ENCODE peak calls at places on chromosomes 11 and 22, in ten cellular contexts. I, H, V, Q, D, W, K, A, U and R are unnamed samples.

GRCh38 chr11:33063326-33063775 is 24.0 kb downstream of the TCP11L1 start:
- DNase-seq in I (no peak), A (no peak), V (no peak), D (no peak), W (no peak), Q (peak; percentile 61), U (no peak), H (no peak), K (no peak), R (no peak)

GRCh38 chr11:15742626-15743243 is 613.6 kb downstream of the SOX6 start:
- DNase-seq in A (peak; percentile 21), U (peak; percentile 10), V (no peak), K (no peak), Q (peak; percentile 20), W (no peak), I (no peak), D (no peak), H (peak; percentile 7), R (peak; percentile 39)

GRCh38 chr22:45246060-45246985 is 5.6 kb upstream of the KIAA0930 start:
- DNase-seq in K (peak; percentile 97), D (no peak), H (peak; percentile 83), Q (peak; percentile 88), I (peak; percentile 97), V (peak; percentile 48), U (no peak), A (peak; percentile 54), W (peak; percentile 88), R (peak; percentile 97)

GRCh38 chr11:27694992-27695391 is 5.3 kb downstream of the BDNF start:
- DNase-seq in K (no peak), W (no peak), Q (peak; percentile 67), V (no peak), I (no peak), D (no peak), U (no peak), A (no peak), H (no peak), R (peak; percentile 40)

GRCh38 chr22:30600925-30601324 is 6.0 kb upstream of the TCN2 start:
- DNase-seq in U (no peak), D (no peak), Q (no peak), I (no peak), H (no peak), K (no peak), V (no peak), A (no peak), W (no peak), R (no peak)

GRCh38 chr11:126034026-126034822 is 28.4 kb downstream of the CDON start:
- DNase-seq in I (no peak), D (no peak), Q (no peak), A (no peak), W (no peak), K (no peak), U (peak; percentile 22), V (no peak), H (no peak), R (no peak)

GRCh38 chr11:48109046-48109666 is 107.5 kb upstream of the OR4B1 start:
- DNase-seq in I (no peak), H (peak; percentile 60), D (no peak), V (no peak), K (no peak), W (peak; percentile 71), U (no peak), Q (peak; percentile 80), A (no peak), R (peak; percentile 55)

GRCh38 chr22:45890351-45890635 is 86.7 kb downstream of the WNT7B start:
- DNase-seq in Q (no peak), I (no peak), V (no peak), A (no peak), K (no peak), U (no peak), D (no peak), H (no peak), W (no peak), R (no peak)

GRCh38 chr11:124080319-124081001 is 34.8 kb upstream of the VWA5A start:
- DNase-seq in H (peak; percentile 66), I (no peak), Q (peak; percentile 52), W (no peak), A (no peak), U (no peak), D (no peak), V (no peak), K (no peak), R (peak; percentile 98)

GRCh38 chr11:124078591-124078990 is 36.7 kb upstream of the VWA5A start:
- DNase-seq in I (no peak), U (peak; percentile 30), D (no peak), V (no peak), Q (no peak), H (no peak), K (no peak), W (no peak), A (no peak), R (no peak)

GRCh38 chr11:124082371-124082770 is 32.9 kb upstream of the VWA5A start:
- DNase-seq in A (no peak), K (no peak), H (no peak), Q (no peak), D (no peak), W (no peak), U (no peak), I (no peak), V (no peak), R (peak; percentile 29)

GRCh38 chr11:124079631-124080318 is 35.5 kb upstream of the VWA5A start:
- DNase-seq in I (no peak), W (no peak), H (no peak), A (no peak), V (no peak), Q (no peak), K (no peak), D (no peak), U (no peak), R (no peak)

GRCh38 chr11:124081496-124081895 is 33.8 kb upstream of the VWA5A start:
- DNase-seq in U (no peak), H (no peak), W (no peak), I (no peak), V (no peak), K (no peak), A (no peak), Q (peak; percentile 27), D (no peak), R (peak; percentile 43)
- TF ChIP-seq CTCF in U (no peak), H (no peak), W (no peak), I (no peak), V (no peak), K (no peak), A (no peak), Q (no peak), D (no peak), R (no peak)

DNA sequence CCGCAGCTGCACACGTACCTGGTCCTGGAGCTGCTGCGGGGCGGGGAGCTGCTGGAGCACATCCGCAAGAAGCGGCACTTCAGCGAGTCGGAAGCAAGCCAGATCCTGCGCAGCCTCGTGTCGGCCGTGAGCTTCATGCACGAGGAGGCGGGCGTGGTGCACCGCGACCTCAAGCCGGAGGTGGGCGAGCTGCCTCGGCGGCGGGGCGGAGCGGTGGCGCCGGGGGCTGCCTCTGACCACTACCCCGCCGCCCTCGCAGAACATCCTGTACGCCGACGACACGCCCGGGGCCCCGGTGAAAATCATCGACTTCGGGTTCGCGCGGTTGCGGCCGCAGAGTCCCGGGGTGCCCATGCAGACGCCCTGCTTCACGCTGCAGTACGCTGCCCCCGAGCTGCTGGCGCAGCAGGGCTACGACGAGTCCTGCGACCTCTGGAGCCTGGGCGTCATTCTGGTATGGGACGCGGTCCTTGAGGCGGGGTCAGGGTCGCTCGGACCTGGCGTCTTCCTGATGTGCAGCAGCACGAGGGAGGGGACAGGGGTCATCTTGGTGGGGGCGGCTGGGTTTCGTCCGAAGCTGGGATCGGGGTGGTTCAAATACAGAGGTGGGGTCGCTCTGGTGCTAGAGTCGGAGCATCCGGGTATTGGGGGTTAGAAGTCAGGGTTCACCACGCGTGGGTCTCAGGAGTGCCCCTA is 10.6 kb downstream of the RPS6KA4 start:
- DNase-seq in D (no peak), Q (no peak), I (no peak), W (no peak), K (no peak), U (no peak), H (no peak), V (no peak), A (no peak), R (no peak)
- TF ChIP-seq CTCF in D (no peak), Q (peak; percentile 22), I (no peak), W (no peak), K (no peak), U (no peak), H (no peak), V (no peak), A (no peak), R (peak; percentile 13)

GRCh38 chr22:17786435-17787158 is 12.3 kb upstream of the BID start:
- DNase-seq in Q (peak; percentile 47), K (no peak), U (peak; percentile 41), W (no peak), H (no peak), A (peak; percentile 42), D (no peak), V (peak; percentile 91), I (no peak), R (no peak)
- TF ChIP-seq CTCF in Q (peak; percentile 22), K (no peak), U (no peak), W (no peak), H (no peak), A (no peak), D (no peak), V (no peak), I (no peak), R (no peak)

GRCh38 chr22:22410121-22410520 is 98.4 kb downstream of the ZNF280B start:
- DNase-seq in Q (no peak), V (peak; percentile 61), K (no peak), A (peak; percentile 52), D (no peak), W (no peak), I (no peak), H (no peak), U (no peak), R (no peak)

GRCh38 chr22:22410677-22411076 is 97.9 kb downstream of the ZNF280B start:
- DNase-seq in D (no peak), K (no peak), A (no peak), V (no peak), I (no peak), Q (no peak), U (no peak), H (no peak), W (no peak), R (no peak)

GRCh38 chr22:22408269-22408668 is 100.3 kb downstream of the ZNF280B start:
- DNase-seq in D (no peak), K (no peak), I (no peak), V (no peak), W (no peak), Q (no peak), A (no peak), U (no peak), H (no peak), R (no peak)

GRCh38 chr22:22407061-22407460 is 101.5 kb downstream of the ZNF280B start:
- DNase-seq in Q (no peak), V (no peak), I (no peak), W (no peak), D (no peak), U (no peak), A (no peak), H (no peak), K (no peak), R (no peak)

DNA sequence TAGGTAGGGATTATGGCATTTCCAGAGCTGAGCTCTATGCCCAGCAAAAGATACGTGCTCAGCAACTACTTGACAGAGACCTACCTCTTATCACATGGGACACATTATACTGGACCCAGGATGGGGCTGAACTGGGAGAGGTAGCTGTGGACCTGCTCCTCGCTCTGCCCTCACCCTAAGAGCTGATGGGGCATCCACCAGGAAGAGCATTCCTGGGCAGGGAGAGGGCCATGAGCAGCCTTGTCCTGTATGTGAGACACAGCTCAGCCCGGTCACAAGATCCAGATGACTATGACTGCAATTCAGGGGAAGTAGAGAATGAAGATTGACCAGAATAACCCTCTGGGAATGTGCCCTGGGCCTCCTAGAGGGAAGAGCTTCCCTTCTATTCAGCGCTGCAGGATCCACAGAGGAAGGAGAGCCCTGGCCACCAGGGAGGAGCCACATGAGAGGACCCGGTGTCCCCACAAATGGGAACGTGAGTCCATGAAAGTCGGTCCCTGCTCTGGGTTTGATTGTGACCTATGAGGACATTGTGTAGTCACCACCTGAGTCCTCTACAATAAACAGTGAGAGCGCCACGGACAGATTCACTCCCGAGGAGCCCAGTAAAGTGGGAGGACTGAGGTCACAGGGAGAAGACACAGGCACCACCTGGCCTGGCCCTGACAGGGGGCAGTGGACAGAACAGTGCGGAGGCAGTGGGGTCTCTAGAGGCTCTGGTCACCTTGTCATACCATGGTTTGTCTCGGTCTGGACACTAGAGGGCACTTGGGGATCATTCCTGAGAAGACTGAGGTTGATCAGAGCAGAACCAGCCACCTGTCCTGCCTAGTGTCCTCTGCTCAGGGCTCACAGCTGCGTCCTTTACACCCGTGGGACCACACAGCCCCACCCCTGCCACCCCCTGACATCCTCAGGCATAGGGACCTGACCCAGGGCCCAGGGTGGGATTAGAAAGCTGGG is 99.5 kb downstream of the ZNF280B start:
- DNase-seq in A (peak; percentile 38), Q (peak; percentile 44), H (no peak), D (no peak), V (no peak), U (peak; percentile 53), I (no peak), K (no peak), W (peak; percentile 15), R (peak; percentile 11)
- TF ChIP-seq CTCF in A (peak; percentile 73), Q (peak; percentile 60), H (peak; percentile 32), D (peak; percentile 30), V (no peak), U (peak; percentile 48), I (peak; percentile 60), K (peak; percentile 56), W (peak; percentile 38), R (peak; percentile 65)